ENCODE peak calls at places on chromosomes 4 and X, in four cellular contexts. H is K562, J is HCT116, W is H1. Q is an unnamed sample.

GRCh38 chr4:36138221-36138620 is 106.1 kb downstream of the ARAP2 start:
- DNase-seq in H (no peak), J (no peak), W (no peak), Q (no peak)

GRCh38 chr4:88115587-88115986 is 42.9 kb downstream of the ABCG2 start:
- DNase-seq in H (no peak), J (no peak), W (no peak), Q (no peak)

GRCh38 chr4:11543710-11544109 is 115.0 kb upstream of the HS3ST1 start:
- DNase-seq in H (no peak), J (peak; percentile 91), W (no peak), Q (no peak)

GRCh38 chr4:6391852-6392188 is 80.6 kb downstream of the PPP2R2C start:
- DNase-seq in H (no peak), J (peak; percentile 46), W (no peak), Q (no peak)

GRCh38 chr4:116849620-116850019 is 235.8 kb downstream of the TRAM1L1 start:
- DNase-seq in H (no peak), J (no peak), W (no peak), Q (no peak)

GRCh38 chr4:131566026-131566425 is 1583.1 kb upstream of the PCDH10 start:
- DNase-seq in H (no peak), J (no peak), W (no peak), Q (no peak)

GRCh38 chrX:13763489-13763888 is 28.9 kb downstream of the OFD1 start:
- DNase-seq in H (no peak), J (no peak), W (no peak), Q (no peak)

GRCh38 chrX:99301990-99302389 is 1108.1 kb downstream of the PCDH19 start:
- DNase-seq in H (no peak), J (no peak), W (no peak), Q (no peak)

GRCh38 chr4:123304151-123305021 is 92.2 kb upstream of the SPRY1 start:
- DNase-seq in H (no peak), J (no peak), W (peak; percentile 79), Q (no peak)

GRCh38 chrX:99415470-99415869 is 994.6 kb downstream of the PCDH19 start:
- DNase-seq in H (no peak), J (no peak), W (no peak), Q (no peak)

GRCh38 chr4:7165874-7166201 is 26.5 kb upstream of the SORCS2 start:
- DNase-seq in H (no peak), J (no peak), W (no peak), Q (no peak)

GRCh38 chr4:8209176-8209874 is 10.2 kb downstream of the SH3TC1 start:
- DNase-seq in H (no peak), J (no peak), W (no peak), Q (no peak)

GRCh38 chr4:71732706-71733105 is 51.2 kb downstream of the GC start:
- DNase-seq in H (peak; percentile 17), J (no peak), W (no peak), Q (no peak)

GRCh38 chr4:53592128-53592527 is 842 bp upstream of the LNX1 start:
- DNase-seq in H (no peak), J (no peak), W (no peak), Q (no peak)

GRCh38 chr4:186839122-186840037 is 115.7 kb upstream of the FAT1 start:
- DNase-seq in H (peak; percentile 43), J (no peak), W (no peak), Q (no peak)

GRCh38 chr4:42816864-42817263 is 75.6 kb upstream of the GRXCR1 start:
- DNase-seq in H (no peak), J (no peak), W (no peak), Q (no peak)

GRCh38 chr4:88744609-88745008 is 47.0 kb upstream of the NAP1L5 start:
- DNase-seq in H (no peak), J (no peak), W (no peak), Q (no peak)

GRCh38 chr4:112451831-112452230 is 64.1 kb downstream of the NEUROG2 start:
- DNase-seq in H (no peak), J (no peak), W (no peak), Q (no peak)

GRCh38 chrX:152989292-152989658 is 4.6 kb downstream of the PNMA5 start:
- DNase-seq in H (no peak), J (no peak), W (no peak), Q (no peak)

GRCh38 chrX:115909017-115909416 is 261.5 kb upstream of the AGTR2 start:
- DNase-seq in H (no peak), J (no peak), W (no peak), Q (no peak)

GRCh38 chrX:74242050-74242449 is 61.9 kb upstream of the ZCCHC13 start:
- DNase-seq in H (no peak), J (no peak), W (no peak), Q (no peak)

GRCh38 chr4:106444557-106444956 is 76.0 kb upstream of the GIMD1 start:
- DNase-seq in H (no peak), J (peak; percentile 13), W (no peak), Q (no peak)

GRCh38 chr4:146058531-146058930 is 117.0 kb upstream of the LSM6 start:
- DNase-seq in H (no peak), J (no peak), W (no peak), Q (no peak)

GRCh38 chr4:105440890-105441289 is 33.0 kb downstream of the PPA2 start:
- DNase-seq in H (no peak), J (no peak), W (no peak), Q (no peak)
- TF ChIP-seq EGR1 in H (no peak), J (no peak), W (no peak), Q (no peak)

GRCh38 chr4:15004701-15005301 is 2.5 kb downstream of the CPEB2 start:
- DNase-seq in H (peak; percentile 45), J (no peak), W (no peak), Q (no peak)
- TF ChIP-seq EGR1 in H (no peak), J (no peak), W (no peak), Q (no peak)

GRCh38 chr4:681736-682451 is 7.1 kb downstream of the SLC49A3 start:
- DNase-seq in H (peak; percentile 92), J (no peak), W (no peak), Q (no peak)
- TF ChIP-seq EGR1 in H (no peak), J (no peak), W (no peak), Q (no peak)

DNA sequence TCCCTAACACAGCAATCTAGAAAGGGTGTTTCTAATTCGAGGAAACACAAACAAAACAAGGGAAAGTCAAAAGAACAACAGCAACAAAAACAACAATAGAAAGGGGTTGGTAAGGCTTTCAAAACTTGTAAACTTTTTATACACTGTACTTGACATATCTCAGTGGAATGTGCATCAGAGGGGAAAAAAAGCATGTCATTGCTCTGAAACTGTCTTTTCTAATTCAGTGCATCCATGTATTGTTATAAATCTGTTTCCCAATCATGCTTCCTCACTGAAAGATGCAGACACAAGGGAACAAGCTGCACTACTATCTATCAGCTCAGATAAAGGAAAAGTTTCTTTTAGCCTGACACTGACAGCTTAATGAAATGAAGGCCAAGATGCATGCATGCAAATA is 44.1 kb upstream of the PCDH18 start:
- DNase-seq in H (no peak), J (no peak), W (no peak), Q (no peak)
- TF ChIP-seq EGR1 in H (no peak), J (no peak), W (no peak), Q (no peak)

GRCh38 chr4:30094866-30095265 is 625.3 kb upstream of the PCDH7 start:
- DNase-seq in H (no peak), J (no peak), W (no peak), Q (no peak)
- TF ChIP-seq EGR1 in H (no peak), J (no peak), W (no peak), Q (no peak)

GRCh38 chr4:22895482-22895881 is 202.7 kb downstream of the GBA3 start:
- DNase-seq in H (no peak), J (no peak), W (no peak), Q (no peak)
- TF ChIP-seq EGR1 in H (no peak), J (no peak), W (no peak), Q (no peak)

GRCh38 chrX:41759817-41760216 is 35.8 kb downstream of the GPR82 start:
- DNase-seq in H (peak; percentile 14), J (peak; percentile 15), W (no peak), Q (no peak)
- TF ChIP-seq EGR1 in H (no peak), J (no peak), W (no peak), Q (no peak)